ENCODE peak calls at places on chromosome 6, in six cellular contexts. H, U, D, L, J and A are unnamed samples.

GRCh38 chr6:158057213-158057987 is 75.7 kb downstream of the SYNJ2 start:
- DNase-seq in J (peak; percentile 52), H (no peak), L (peak; percentile 92), U (no peak), D (no peak), A (no peak)

GRCh38 chr6:9458424-9458823 is 956.5 kb downstream of the TFAP2A start:
- DNase-seq in J (no peak), H (no peak), L (no peak), D (no peak), U (no peak), A (no peak)

GRCh38 chr6:7528565-7528964 is 12.9 kb upstream of the DSP start:
- DNase-seq in U (no peak), H (no peak), D (no peak), J (no peak), L (peak; percentile 99), A (no peak)

GRCh38 chr6:31209137-31209536 is 38.7 kb upstream of the POU5F1 start:
- DNase-seq in D (no peak), U (no peak), H (no peak), L (no peak), J (peak; percentile 25), A (no peak)

GRCh38 chr6:148535976-148536375 is 193.3 kb downstream of the SASH1 start:
- DNase-seq in H (no peak), J (no peak), U (no peak), D (no peak), L (peak; percentile 77), A (no peak)

GRCh38 chr6:128713461-128713860 is 169.5 kb upstream of the LAMA2 start:
- DNase-seq in H (no peak), D (no peak), U (no peak), J (no peak), L (no peak), A (no peak)

GRCh38 chr6:113903666-113904330 is 46.7 kb downstream of the MARCKS start:
- DNase-seq in L (no peak), U (no peak), D (peak; percentile 46), H (no peak), J (no peak), A (no peak)

GRCh38 chr6:92577077-92577719 is 842.2 kb downstream of the EPHA7 start:
- DNase-seq in D (no peak), J (no peak), H (no peak), L (no peak), U (no peak), A (no peak)

GRCh38 chr6:13545885-13546284 is 28.5 kb upstream of the SIRT5 start:
- DNase-seq in U (no peak), H (no peak), J (no peak), L (no peak), D (no peak), A (no peak)

GRCh38 chr6:144659202-144659731 is 374.1 kb downstream of the UTRN start:
- DNase-seq in D (peak; percentile 47), J (no peak), L (peak; percentile 58), U (no peak), H (peak; percentile 48), A (no peak)

GRCh38 chr6:150072201-150072600 is 3.3 kb upstream of the ULBP3 start:
- DNase-seq in D (peak; percentile 93), H (no peak), U (no peak), J (peak; percentile 70), L (peak; percentile 35), A (no peak)

GRCh38 chr6:57173886-57174510 is 1.9 kb downstream of the BAG2 start:
- DNase-seq in L (peak; percentile 48), U (no peak), H (no peak), J (no peak), D (no peak), A (no peak)

DNA sequence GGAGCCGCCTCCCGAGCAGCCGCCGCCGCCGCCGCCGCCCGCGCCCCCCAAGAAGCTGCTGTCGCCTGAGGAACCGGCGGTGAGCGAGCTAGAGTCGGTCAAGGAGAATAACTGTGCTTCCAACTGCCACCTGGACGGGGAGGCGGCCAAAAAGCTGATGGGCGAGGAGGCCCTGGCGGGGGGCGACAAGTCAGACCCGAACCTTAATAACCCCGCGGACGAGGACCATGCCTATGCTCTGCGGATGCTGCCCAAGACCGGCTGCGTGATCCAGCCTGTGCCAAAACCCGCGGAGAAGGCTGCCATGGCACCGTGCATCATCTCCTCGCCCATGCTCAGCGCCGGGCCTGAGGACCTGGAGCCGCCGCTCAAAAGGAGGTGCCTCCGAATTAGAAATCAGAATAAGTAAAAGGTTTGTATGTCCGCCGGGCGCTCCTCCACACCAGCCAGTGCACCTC is 145.2 kb downstream of the SOBP start:
- DNase-seq in U (no peak), H (no peak), J (no peak), D (no peak), L (no peak), A (no peak)
- H3K4me3 ChIP-seq in U (peak overlapping the region; percentile 45), H (no peak overlapping the region), J (peak overlapping the region; percentile 58), D (no peak overlapping the region), L (no peak overlapping the region), A (peak overlapping the region; percentile 61)

GRCh38 chr6:2859325-2859700 is 17.6 kb upstream of the SERPINB1 start:
- DNase-seq in H (no peak), J (no peak), D (no peak), U (no peak), L (no peak), A (no peak)
- H3K27ac ChIP-seq in H (peak overlapping the region; percentile 87), J (no peak overlapping the region), D (no peak overlapping the region), U (no peak overlapping the region), L (no peak overlapping the region), A (no peak overlapping the region)

GRCh38 chr6:66421570-66421969 is 714.5 kb upstream of the EYS start:
- DNase-seq in D (no peak), H (no peak), L (no peak), J (no peak), U (no peak), A (no peak)
- TF ChIP-seq CTCF in D (no peak), H (no peak), L (peak; percentile 66), J (no peak), U (no peak), A (no peak)

GRCh38 chr6:10534418-10534760 is 13.2 kb downstream of the GCNT2 start:
- DNase-seq in H (no peak), D (no peak), L (no peak), J (no peak), U (no peak), A (no peak)
- H3K4me3 ChIP-seq in H (no peak overlapping the region), D (no peak overlapping the region), L (no peak overlapping the region), J (no peak overlapping the region), U (no peak overlapping the region), A (no peak overlapping the region)

DNA sequence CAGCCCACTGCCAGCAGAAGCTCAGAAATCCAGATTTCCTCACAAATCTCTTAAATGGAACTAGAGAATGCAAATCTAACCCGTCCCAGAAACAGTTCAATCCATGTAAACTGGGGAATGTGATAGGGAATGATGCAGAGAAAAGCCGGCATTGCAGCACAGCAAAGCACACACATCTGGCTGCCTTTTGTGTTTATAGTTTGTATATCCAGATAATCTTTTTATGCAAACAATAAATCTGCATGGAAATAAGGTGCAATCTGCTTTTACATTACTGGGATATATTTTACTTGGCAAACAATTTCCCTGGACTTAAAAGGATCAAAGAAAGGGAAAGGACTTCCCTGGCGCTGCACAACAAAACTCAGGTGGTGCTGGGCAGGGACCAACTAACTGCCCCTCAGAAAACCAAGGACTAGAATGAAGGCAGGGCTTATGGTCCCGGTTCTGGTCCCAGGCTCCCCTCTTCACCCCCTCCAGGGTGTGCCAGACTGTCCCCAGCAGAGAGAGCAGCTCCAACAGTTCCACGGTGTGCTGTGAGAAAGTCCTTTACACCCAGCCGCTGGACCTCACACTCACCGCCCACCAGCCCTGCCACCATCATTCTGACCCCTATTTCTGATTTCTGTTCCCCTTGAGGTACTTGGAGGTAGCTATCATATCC is 2.7 kb downstream of the PXDC1 start:
- DNase-seq in H (no peak), U (no peak), D (no peak), J (no peak), L (no peak), A (no peak)
- H3K27ac ChIP-seq in H (no peak overlapping the region), U (peak overlapping the region; percentile 95), D (no peak overlapping the region), J (peak overlapping the region; percentile 100), L (peak overlapping the region; percentile 88), A (peak overlapping the region; percentile 95)